ENCODE peak calls at places on chromosomes 3 and 15, in six cellular contexts. D is transverse colon; V is CD4-positive, alpha-beta memory T cell; C is CD8-positive, alpha-beta memory T cell; U is breast epithelium; S is mammary epithelial cell. A is an unnamed sample. For H3K4me1, the result is how much of the 10 kb centered on the place peaks cover.

GRCh38 chr3:157282261-157283191 is 122.6 kb upstream of the CCNL1 start:
- DNase-seq in D (no peak), V (no peak), C (no peak), U (no peak), S (peak), A (peak)

GRCh38 chr15:91946914-91947313 is 93.4 kb downstream of the SLCO3A1 start:
- DNase-seq in D (no peak), V (no peak), C (no peak), U (no peak), S (no peak), A (no peak)

GRCh38 chr3:141183606-141184005 is 48.0 kb upstream of the PXYLP1 start:
- DNase-seq in D (no peak), V (no peak), C (no peak), U (no peak), S (no peak), A (no peak)

GRCh38 chr3:48595526-48596121 is 495 bp upstream of the COL7A1 start:
- DNase-seq in D (peak), V (no peak), C (no peak), U (peak), S (peak), A (peak)

GRCh38 chr15:68305420-68305871 is 27.9 kb downstream of the FEM1B start:
- DNase-seq in D (no peak), V (no peak), C (no peak), U (no peak), S (no peak), A (no peak)

GRCh38 chr3:111863942-111864341 is 4.9 kb downstream of the PHLDB2 start:
- DNase-seq in D (no peak), V (no peak), C (no peak), U (no peak), S (no peak), A (no peak)

GRCh38 chr3:185176756-185177359 is 24.0 kb upstream of the C3orf70 start:
- DNase-seq in D (peak), V (no peak), C (no peak), U (no peak), S (no peak), A (no peak)

GRCh38 chr15:67836955-67837354 is 2.9 kb downstream of the RNU6-1 start:
- DNase-seq in D (no peak), V (no peak), C (no peak), U (no peak), S (no peak), A (no peak)

GRCh38 chr3:193805448-193805847 is 212.4 kb downstream of the OPA1 start:
- DNase-seq in D (peak), V (no peak), C (no peak), U (peak), S (peak), A (peak)

GRCh38 chr15:66831289-66831688 is 129.3 kb downstream of the SMAD6 start:
- DNase-seq in D (no peak), V (no peak), C (no peak), U (no peak), S (no peak), A (no peak)

GRCh38 chr3:77913524-77914174 is 873.8 kb downstream of the ROBO2 start:
- DNase-seq in D (no peak), V (no peak), C (no peak), U (no peak), S (no peak), A (no peak)

GRCh38 chr3:134078169-134078821 is 48.6 kb upstream of the SLCO2A1 start:
- DNase-seq in D (no peak), V (no peak), C (no peak), U (no peak), S (no peak), A (no peak)

GRCh38 chr3:53231532-53232511 is 24.0 kb downstream of the TKT start:
- DNase-seq in D (no peak), V (no peak), C (no peak), U (no peak), S (no peak), A (no peak)

GRCh38 chr3:52226229-52226817 is 878 bp upstream of the TLR9 start:
- DNase-seq in D (no peak), V (no peak), C (no peak), U (no peak), S (no peak), A (peak)

GRCh38 chr3:191238321-191238817 is 39.3 kb downstream of the OSTN start:
- DNase-seq in D (no peak), V (no peak), C (no peak), U (no peak), S (no peak), A (no peak)

GRCh38 chr3:196639517-196640500 is at the start of gene NRROS:
- DNase-seq in D (peak), V (peak), C (peak), U (no peak), S (peak), A (peak)

GRCh38 chr15:42324308-42324707 is 35.0 kb upstream of the CAPN3 start:
- DNase-seq in D (no peak), V (no peak), C (no peak), U (no peak), S (no peak), A (no peak)

GRCh38 chr3:149333518-149333859 is at the start of gene TM4SF18:
- DNase-seq in D (no peak), V (no peak), C (no peak), U (no peak), S (no peak), A (no peak)

GRCh38 chr3:99663981-99664380 is 25.6 kb downstream of the COL8A1 start:
- DNase-seq in D (no peak), V (no peak), C (no peak), U (no peak), S (no peak), A (peak)

GRCh38 chr3:194587438-194587931 is 45.7 kb downstream of the TMEM44 start:
- DNase-seq in D (no peak), V (no peak), C (no peak), U (no peak), S (no peak), A (peak)

GRCh38 chr15:73806698-73807483 is 53.7 kb upstream of the INSYN1 start:
- DNase-seq in D (no peak), V (no peak), C (no peak), U (no peak), S (no peak), A (no peak)
- H3K4me1 ChIP-seq in D (under half), V (under half), C (under half), U (under half), S (under half), A (under half)

DNA sequence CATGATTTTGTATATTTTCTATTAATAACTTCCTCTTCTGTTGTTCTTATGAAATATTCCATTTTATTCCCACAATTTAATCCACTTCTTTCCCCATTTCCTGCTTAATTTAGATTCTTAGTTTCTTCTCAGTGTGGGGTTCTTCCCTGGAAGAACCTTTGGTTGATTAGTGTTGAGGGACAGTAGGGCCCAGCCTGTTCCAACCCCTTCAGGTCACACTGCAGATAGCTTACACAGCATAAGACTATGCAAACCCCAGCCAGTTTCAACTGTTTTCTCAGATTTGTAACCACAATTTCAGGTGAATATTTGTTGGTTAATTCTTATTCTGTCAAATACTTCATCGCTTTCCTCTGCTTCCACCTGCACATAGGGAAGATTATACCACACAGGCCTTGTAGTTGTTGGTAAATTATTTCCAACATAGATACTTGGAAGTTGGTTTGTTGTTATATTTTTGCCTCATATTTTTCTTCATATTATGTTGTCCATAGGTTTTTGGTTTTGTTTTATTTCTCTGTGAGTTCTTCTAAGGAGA is 34.7 kb downstream of the AADACL2 start:
- DNase-seq in D (no peak), V (no peak), C (no peak), U (no peak), S (no peak), A (no peak)
- H3K4me1 ChIP-seq in D (under half), V (under half), C (under half), U (under half), S (under half), A (under half)

GRCh38 chr3:72395654-72396415 is 452.4 kb downstream of the SHQ1 start:
- DNase-seq in D (no peak), V (no peak), C (no peak), U (no peak), S (peak), A (no peak)
- H3K4me1 ChIP-seq in D (half or more), V (half or more), C (under half), U (under half), S (under half), A (under half)

GRCh38 chr15:78070049-78070698 is 7.3 kb downstream of the TBC1D2B start:
- DNase-seq in D (peak), V (peak), C (no peak), U (no peak), S (no peak), A (peak)
- H3K4me1 ChIP-seq in D (half or more), V (half or more), C (half or more), U (under half), S (under half), A (under half)

GRCh38 chr15:85408270-85408746 is 27.9 kb downstream of the AKAP13 start:
- DNase-seq in D (no peak), V (no peak), C (no peak), U (no peak), S (no peak), A (no peak)
- H3K4me1 ChIP-seq in D (half or more), V (under half), C (under half), U (under half), S (half or more), A (under half)

GRCh38 chr3:138359137-138359536 is 10.8 kb downstream of the MRAS start:
- DNase-seq in D (no peak), V (no peak), C (no peak), U (no peak), S (no peak), A (no peak)
- H3K4me1 ChIP-seq in D (under half), V (under half), C (under half), U (under half), S (under half), A (under half)

GRCh38 chr15:60585743-60586708 is 107.1 kb upstream of the ICE2 start:
- DNase-seq in D (peak), V (peak), C (peak), U (no peak), S (peak), A (peak)
- H3K4me1 ChIP-seq in D (under half), V (half or more), C (half or more), U (under half), S (under half), A (under half)

A was measured in right cardiac atrium.